ENCODE peak calls at places on chromosomes 4 and X, in seven cellular contexts. U, I, F, P, H, X and S are unnamed samples.

GRCh38 chrX:131305926-131306325 is 16.8 kb upstream of the IGSF1 start:
- DNase-seq in U (no peak), I (no peak), F (no peak), P (no peak), H (no peak), X (no peak), S (no peak)

GRCh38 chr4:117400039-117400835 is 314.9 kb upstream of the TRAM1L1 start:
- DNase-seq in U (peak; percentile 42), I (no peak), F (no peak), P (no peak), H (peak; percentile 68), X (no peak), S (no peak)

GRCh38 chr4:125323547-125324100 is 8.9 kb downstream of the FAT4 start:
- DNase-seq in U (no peak), I (peak; percentile 18), F (no peak), P (no peak), H (no peak), X (no peak), S (no peak)

GRCh38 chr4:16757080-16757521 is 141.3 kb downstream of the LDB2 start:
- DNase-seq in U (no peak), I (no peak), F (no peak), P (no peak), H (no peak), X (no peak), S (no peak)

GRCh38 chrX:1322393-1322792 is 14.2 kb upstream of the IL3RA start:
- DNase-seq in U (no peak), I (no peak), F (no peak), P (peak; percentile 36), H (no peak), X (no peak), S (no peak)

GRCh38 chr4:122086338-122086737 is 65.8 kb upstream of the BLTP1 start:
- DNase-seq in U (no peak), I (no peak), F (no peak), P (no peak), H (no peak), X (peak; percentile 61), S (no peak)

GRCh38 chrX:73401591-73402266 is 45.1 kb upstream of the CDX4 start:
- DNase-seq in U (no peak), I (peak; percentile 67), F (no peak), P (no peak), H (no peak), X (no peak), S (no peak)

GRCh38 chr4:157115613-157116340 is 39.8 kb downstream of the GLRB start:
- DNase-seq in U (no peak), I (no peak), F (no peak), P (no peak), H (no peak), X (no peak), S (no peak)

GRCh38 chr4:169716677-169717076 is 41.1 kb downstream of the HPF1 start:
- DNase-seq in U (no peak), I (no peak), F (no peak), P (no peak), H (no peak), X (no peak), S (no peak)

GRCh38 chrX:28920554-28920953 is 333.3 kb downstream of the IL1RAPL1 start:
- DNase-seq in U (no peak), I (no peak), F (no peak), P (no peak), H (no peak), X (peak; percentile 91), S (no peak)

GRCh38 chrX:10173331-10173900 is 16.6 kb downstream of the CLCN4 start:
- DNase-seq in U (no peak), I (peak; percentile 73), F (peak; percentile 68), P (no peak), H (no peak), X (no peak), S (peak; percentile 52)